ENCODE peak calls at places on chromosomes 1 and 21, in ten cellular contexts. L is type B pancreatic cell, J is breast epithelium, S is PC-3, Q is fibroblast of the aortic adventitia, D is IMR-90, T is GM12864, H is GM13976, Z is lower leg skin, A is mucosa of descending colon. N is an unnamed sample.

GRCh38 chr1:50970927-50971582 is 1.0 kb downstream of the CDKN2C start:
- DNase-seq in L (no peak), J (no peak), S (peak), Q (peak), D (no peak), T (no peak), H (no peak), Z (no peak), A (no peak), N (no peak)

GRCh38 chr1:224623310-224623714 is 7.2 kb downstream of the CNIH3 start:
- DNase-seq in L (no peak), J (no peak), S (peak), Q (no peak), D (peak), T (no peak), H (no peak), Z (no peak), A (no peak), N (peak)

GRCh38 chr1:62676606-62677356 is 11.4 kb downstream of the DOCK7 start:
- DNase-seq in L (no peak), J (no peak), S (peak), Q (peak), D (peak), T (no peak), H (no peak), Z (no peak), A (no peak), N (no peak)

GRCh38 chr21:29649370-29649963 is 290.3 kb downstream of the GRIK1 start:
- DNase-seq in L (no peak), J (no peak), S (no peak), Q (no peak), D (no peak), T (no peak), H (no peak), Z (no peak), A (no peak), N (no peak)

GRCh38 chr1:202007703-202008489 is 2.5 kb upstream of the ELF3 start:
- DNase-seq in L (peak), J (peak), S (peak), Q (peak), D (no peak), T (no peak), H (no peak), Z (no peak), A (peak), N (peak)

GRCh38 chr1:31498376-31499040 is 77.8 kb upstream of the TINAGL1 start:
- DNase-seq in L (no peak), J (no peak), S (no peak), Q (no peak), D (no peak), T (no peak), H (no peak), Z (no peak), A (no peak), N (no peak)

GRCh38 chr1:33161061-33161681 is 20.7 kb downstream of the TRIM62 start:
- DNase-seq in L (no peak), J (no peak), S (no peak), Q (no peak), D (peak), T (no peak), H (no peak), Z (no peak), A (no peak), N (no peak)

GRCh38 chr1:10211805-10212405 is 1.5 kb downstream of the KIF1B start:
- DNase-seq in L (no peak), J (no peak), S (peak), Q (no peak), D (no peak), T (no peak), H (no peak), Z (no peak), A (no peak), N (peak)

GRCh38 chr1:171736204-171736603 is 5.7 kb downstream of the VAMP4 start:
- DNase-seq in L (no peak), J (no peak), S (no peak), Q (no peak), D (no peak), T (no peak), H (no peak), Z (no peak), A (no peak), N (no peak)

GRCh38 chr1:11982010-11982392 is 1.8 kb downstream of the MFN2 start:
- DNase-seq in L (no peak), J (no peak), S (no peak), Q (no peak), D (peak), T (no peak), H (no peak), Z (no peak), A (no peak), N (no peak)

GRCh38 chr1:1143636-1144035 is 27.7 kb upstream of the C1orf159 start:
- DNase-seq in L (no peak), J (no peak), S (no peak), Q (no peak), D (no peak), T (no peak), H (no peak), Z (no peak), A (no peak), N (no peak)

GRCh38 chr1:28865997-28866650 is 48.2 kb upstream of the EPB41 start:
- DNase-seq in L (no peak), J (no peak), S (peak), Q (no peak), D (no peak), T (no peak), H (no peak), Z (no peak), A (no peak), N (peak)

GRCh38 chr1:216154063-216154462 is 269.2 kb downstream of the USH2A start:
- DNase-seq in L (no peak), J (no peak), S (no peak), Q (no peak), D (no peak), T (no peak), H (no peak), Z (no peak), A (no peak), N (no peak)

GRCh38 chr1:151907363-151908139 is 1.8 kb downstream of the THEM4 start:
- DNase-seq in L (no peak), J (no peak), S (peak), Q (no peak), D (no peak), T (no peak), H (no peak), Z (no peak), A (no peak), N (peak)

GRCh38 chr1:151905070-151905442 is 4.3 kb downstream of the THEM4 start:
- DNase-seq in L (no peak), J (no peak), S (no peak), Q (peak), D (no peak), T (no peak), H (no peak), Z (no peak), A (no peak), N (no peak)

GRCh38 chr1:151912973-151913372 is 3.7 kb upstream of the THEM4 start:
- DNase-seq in L (no peak), J (no peak), S (no peak), Q (no peak), D (no peak), T (no peak), H (no peak), Z (no peak), A (no peak), N (no peak)

GRCh38 chr1:151908228-151908691 is 1.1 kb downstream of the THEM4 start:
- DNase-seq in L (no peak), J (no peak), S (peak), Q (peak), D (peak), T (no peak), H (no peak), Z (no peak), A (no peak), N (peak)

GRCh38 chr1:151909167-151910149 is at the start of gene THEM4:
- DNase-seq in L (peak), J (peak), S (peak), Q (peak), D (peak), T (peak), H (peak), Z (peak), A (peak), N (peak)
- TF ChIP-seq CTCF in L (peak), J (no peak), S (peak), Q (peak), D (peak), T (peak), H (peak), Z (no peak), A (no peak), N (no peak)

GRCh38 chr1:218250492-218250891 is 34.6 kb upstream of the RRP15 start:
- DNase-seq in L (no peak), J (no peak), S (no peak), Q (peak), D (no peak), T (no peak), H (no peak), Z (no peak), A (no peak), N (no peak)
- TF ChIP-seq CTCF in L (peak), J (no peak), S (peak), Q (peak), D (peak), T (no peak), H (no peak), Z (no peak), A (no peak), N (no peak)

DNA sequence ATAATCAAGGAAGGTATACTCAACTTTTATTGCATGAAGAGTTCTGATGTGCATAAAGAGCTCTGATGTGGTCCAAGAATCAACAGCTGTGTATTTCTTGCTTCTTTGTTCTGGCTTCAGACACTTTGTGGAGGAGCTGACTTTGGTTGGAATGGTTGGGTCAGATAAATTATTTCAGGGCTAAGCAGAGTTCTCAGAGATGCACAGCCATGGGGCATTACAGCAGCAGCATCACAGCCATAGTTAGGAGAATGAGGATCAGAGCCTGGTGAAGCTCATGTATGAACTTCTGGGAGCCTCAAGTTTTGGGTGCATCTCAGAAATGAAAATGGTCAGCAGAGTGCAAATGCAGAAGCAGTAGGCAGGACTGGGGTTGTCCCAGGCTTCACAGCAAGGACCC is 267.4 kb upstream of the RUNX1 start:
- DNase-seq in L (no peak), J (no peak), S (no peak), Q (no peak), D (no peak), T (no peak), H (no peak), Z (no peak), A (no peak), N (no peak)
- TF ChIP-seq CTCF in L (no peak), J (no peak), S (no peak), Q (no peak), D (no peak), T (no peak), H (no peak), Z (no peak), A (no peak), N (no peak)

GRCh38 chr1:204477036-204477740 is 17.4 kb downstream of the PIK3C2B start:
- DNase-seq in L (no peak), J (no peak), S (no peak), Q (no peak), D (peak), T (no peak), H (peak), Z (no peak), A (no peak), N (no peak)

GRCh38 chr1:204478921-204479320 is 15.7 kb downstream of the PIK3C2B start:
- DNase-seq in L (no peak), J (no peak), S (no peak), Q (no peak), D (no peak), T (no peak), H (no peak), Z (no peak), A (no peak), N (no peak)

GRCh38 chr1:204478166-204478899 is 16.3 kb downstream of the PIK3C2B start:
- DNase-seq in L (no peak), J (no peak), S (no peak), Q (no peak), D (no peak), T (no peak), H (no peak), Z (no peak), A (no peak), N (no peak)

GRCh38 chr1:204475651-204476432 is 18.8 kb downstream of the PIK3C2B start:
- DNase-seq in L (no peak), J (no peak), S (no peak), Q (no peak), D (no peak), T (no peak), H (peak), Z (no peak), A (no peak), N (no peak)

DNA sequence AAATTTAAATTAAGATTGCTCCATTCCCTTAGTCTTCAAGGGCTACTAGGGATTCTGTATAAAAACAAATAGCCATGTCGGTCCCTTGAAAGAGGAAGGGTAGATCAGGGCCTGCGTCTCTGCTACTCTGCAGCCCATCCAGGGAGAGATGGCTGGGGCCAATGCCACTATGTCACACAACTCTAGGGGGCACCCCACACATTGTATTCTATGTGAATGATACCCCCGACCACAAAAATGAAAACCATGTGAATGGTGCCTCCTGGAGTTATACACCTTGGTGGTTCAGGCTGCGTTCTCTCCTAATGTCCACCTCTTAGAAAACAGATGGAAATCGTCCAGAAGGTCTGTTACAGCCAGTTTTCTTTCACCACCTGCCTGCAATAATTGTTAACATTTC is 18.0 kb downstream of the PIK3C2B start:
- DNase-seq in L (no peak), J (no peak), S (no peak), Q (no peak), D (no peak), T (no peak), H (peak), Z (no peak), A (no peak), N (no peak)
- TF ChIP-seq CTCF in L (no peak), J (no peak), S (peak), Q (no peak), D (no peak), T (no peak), H (no peak), Z (no peak), A (no peak), N (no peak)

DNA sequence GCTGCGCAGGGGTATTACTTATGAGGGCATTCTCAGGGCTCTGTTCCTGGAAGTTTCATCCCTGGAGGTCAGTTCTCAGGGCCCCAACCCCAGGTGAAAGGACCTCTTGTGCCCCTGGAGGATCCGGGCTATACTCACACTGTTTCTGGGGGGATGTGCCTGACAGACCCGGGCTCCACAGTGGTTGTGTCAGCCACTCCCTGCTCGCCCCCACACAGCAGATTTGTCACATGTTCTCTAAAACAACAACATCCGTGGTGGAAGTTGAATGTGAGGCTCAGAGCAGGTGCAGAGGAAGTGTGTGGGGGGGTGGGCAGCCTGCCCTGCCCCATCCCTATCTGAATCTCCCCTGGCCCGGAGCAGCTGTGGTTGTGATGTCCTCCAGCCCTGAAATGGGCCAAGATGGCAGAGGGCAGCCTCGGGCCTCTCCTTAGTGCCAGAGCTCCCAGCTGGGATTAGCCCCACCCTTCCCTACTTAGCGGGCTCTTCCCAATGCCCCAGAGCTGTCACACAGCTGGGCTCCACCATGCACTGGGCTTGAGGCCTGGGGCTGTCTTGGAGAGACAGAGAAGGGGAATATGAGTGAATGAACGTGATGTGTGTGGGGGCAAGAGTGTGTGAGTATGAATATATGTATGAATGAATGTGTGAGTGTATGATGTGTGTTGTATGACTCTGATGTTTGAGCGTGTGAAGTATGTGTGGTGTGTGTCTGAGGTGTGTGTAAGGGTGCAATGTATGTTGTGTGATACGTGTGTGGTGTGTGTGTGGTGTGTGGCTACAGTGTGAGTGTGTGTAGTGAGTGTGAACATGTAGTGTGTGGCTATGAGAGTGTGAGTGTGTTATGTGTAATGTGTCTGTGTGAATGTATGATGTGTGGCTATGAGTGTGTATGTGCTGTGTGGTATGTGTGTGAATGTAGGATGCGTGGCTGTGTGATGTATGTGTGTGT is 1.5 kb upstream of the FCMR start:
- DNase-seq in L (no peak), J (no peak), S (no peak), Q (no peak), D (no peak), T (peak), H (peak), Z (no peak), A (peak), N (no peak)
- TF ChIP-seq CTCF in L (no peak), J (no peak), S (no peak), Q (no peak), D (no peak), T (no peak), H (no peak), Z (no peak), A (no peak), N (no peak)

DNA sequence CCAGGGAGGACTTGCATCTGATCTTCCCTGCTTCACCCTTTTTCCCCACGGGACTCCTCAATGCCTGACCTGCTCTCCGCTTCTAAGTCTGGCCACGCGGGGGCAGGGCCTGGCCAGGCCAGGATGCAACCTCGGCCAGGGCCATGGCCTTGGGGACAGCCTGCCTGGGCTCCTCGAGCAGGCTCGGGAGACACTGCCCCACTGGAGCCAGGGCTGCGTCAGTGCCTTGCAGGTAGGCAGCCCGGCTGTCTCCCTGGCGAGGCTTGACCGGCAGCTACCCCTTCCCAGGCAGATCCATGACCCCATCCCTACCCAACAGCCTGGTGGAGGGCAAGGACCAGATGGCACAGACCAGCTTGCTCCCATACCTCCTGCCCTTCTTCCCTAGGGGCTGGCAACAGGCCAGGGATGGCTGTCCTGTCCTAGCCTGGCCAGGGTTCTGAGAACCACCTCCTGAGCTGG is 2.7 kb upstream of the PRDM16 start:
- DNase-seq in L (no peak), J (no peak), S (peak), Q (no peak), D (no peak), T (no peak), H (no peak), Z (no peak), A (peak), N (no peak)
- TF ChIP-seq CTCF in L (peak), J (no peak), S (peak), Q (no peak), D (peak), T (no peak), H (no peak), Z (no peak), A (no peak), N (no peak)

DNA sequence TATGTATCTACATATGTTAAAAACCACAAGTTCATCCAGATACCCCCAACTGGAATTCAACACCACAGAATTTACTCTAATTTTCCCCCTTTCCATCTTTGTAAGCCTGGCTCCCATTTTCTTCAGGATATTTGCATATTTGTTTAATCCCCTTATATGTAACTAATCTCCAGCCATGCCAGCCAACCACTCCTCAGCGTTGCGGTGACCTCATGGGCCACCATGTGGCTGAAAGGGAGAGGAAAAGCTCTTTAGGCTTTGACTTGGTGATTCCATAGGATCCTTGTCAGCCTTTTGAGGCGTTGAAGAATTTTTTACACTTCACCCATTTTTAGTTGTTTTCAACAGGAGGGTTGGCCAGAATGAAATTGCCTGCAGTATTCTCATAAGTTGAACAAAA is 10.0 kb downstream of the CLDN19 start:
- DNase-seq in L (no peak), J (no peak), S (no peak), Q (no peak), D (no peak), T (no peak), H (no peak), Z (no peak), A (no peak), N (no peak)
- TF ChIP-seq CTCF in L (no peak), J (no peak), S (no peak), Q (no peak), D (no peak), T (no peak), H (no peak), Z (no peak), A (no peak), N (no peak)

GRCh38 chr1:234613128-234613875 is 3.3 kb upstream of the IRF2BP2 start:
- DNase-seq in L (no peak), J (no peak), S (no peak), Q (peak), D (peak), T (no peak), H (no peak), Z (no peak), A (no peak), N (peak)
- TF ChIP-seq CTCF in L (no peak), J (no peak), S (no peak), Q (no peak), D (no peak), T (no peak), H (no peak), Z (no peak), A (no peak), N (no peak)